ENCODE peak calls at places on chromosomes 2 and 18, in eight cellular contexts. V is H7; H is AG08395; S is hepatocyte; T is right lobe of liver; W is CD4-positive, alpha-beta T cell; Z is activated CD4-positive, alpha-beta T cell treated with anti-CD3 and anti-CD28 coated beads, Interleukin-2, amount 10 ng/mL, durations not matched to agents 7 days and 5 days; Y is EL. P is an unnamed sample.

GRCh38 chr2:127482031-127482430 is 44.3 kb downstream of the IWS1 start:
- DNase-seq in W (no peak), V (no peak), Y (no peak), H (no peak), T (no peak), Z (no peak), S (no peak), P (no peak)

GRCh38 chr2:173659522-173659921 is 304.9 kb downstream of the CDCA7 start:
- DNase-seq in T (no peak), Z (no peak), Y (peak; percentile 42), W (no peak), S (no peak), V (no peak), H (no peak), P (no peak)

GRCh38 chr2:36965751-36966369 is 476 bp downstream of the STRN start:
- DNase-seq in W (peak; percentile 15), H (peak; percentile 24), V (peak; percentile 92), Y (peak; percentile 42), T (no peak), S (peak; percentile 73), Z (peak; percentile 48), P (peak; percentile 45)

GRCh38 chr18:43571078-43571689 is 293.9 kb upstream of the SYT4 start:
- DNase-seq in Y (peak; percentile 43), T (no peak), S (peak; percentile 67), W (no peak), Z (peak; percentile 26), H (peak; percentile 58), V (peak; percentile 29), P (peak; percentile 55)

GRCh38 chr2:168145598-168145997 is 101.8 kb downstream of the STK39 start:
- DNase-seq in H (no peak), Y (no peak), W (no peak), S (no peak), T (no peak), Z (no peak), V (no peak), P (no peak)

GRCh38 chr18:22176622-22177495 is 7.5 kb downstream of the GATA6 start:
- DNase-seq in Z (no peak), W (no peak), T (no peak), V (peak; percentile 77), Y (no peak), S (peak; percentile 54), H (no peak), P (no peak)

GRCh38 chr2:171723724-171724683 is 36.7 kb downstream of the DYNC1I2 start:
- DNase-seq in H (no peak), S (no peak), T (no peak), W (no peak), Z (no peak), Y (peak; percentile 11), V (peak; percentile 27), P (no peak)

GRCh38 chr2:207434903-207435302 is 94.9 kb upstream of the CREB1 start:
- DNase-seq in V (no peak), W (no peak), S (no peak), H (no peak), T (no peak), Y (no peak), Z (no peak), P (no peak)

GRCh38 chr2:168015274-168015953 is 232.0 kb downstream of the STK39 start:
- DNase-seq in Z (no peak), V (no peak), T (no peak), S (no peak), H (no peak), W (no peak), Y (no peak), P (no peak)

GRCh38 chr2:21251216-21251971 is 127.6 kb downstream of the TDRD15 start:
- DNase-seq in V (no peak), Z (no peak), H (no peak), W (no peak), S (peak; percentile 22), Y (no peak), T (no peak), P (no peak)

GRCh38 chr18:74148543-74149070 is 284 bp downstream of the TIMM21 start:
- DNase-seq in H (no peak), W (no peak), T (no peak), V (no peak), S (no peak), Z (no peak), Y (no peak), P (no peak)

GRCh38 chr2:25982273-25982967 is at the start of gene KIF3C:
- DNase-seq in S (peak; percentile 81), Y (peak; percentile 66), V (peak; percentile 93), W (peak; percentile 73), H (peak; percentile 76), T (peak; percentile 67), Z (peak; percentile 82), P (peak; percentile 70)

GRCh38 chr2:216692636-216693413 is 2.5 kb downstream of the IGFBP5 start:
- DNase-seq in W (peak; percentile 19), H (peak; percentile 56), V (peak; percentile 91), Y (peak; percentile 77), T (peak; percentile 47), Z (peak; percentile 74), S (peak; percentile 88), P (peak; percentile 86)

GRCh38 chr2:189763908-189764661 is 1.5 kb upstream of the OSGEPL1 start:
- DNase-seq in Y (peak; percentile 22), Z (no peak), H (no peak), W (no peak), V (no peak), T (no peak), S (peak; percentile 8), P (no peak)

GRCh38 chr2:196200557-196200956 is 29.2 kb upstream of the STK17B start:
- DNase-seq in Y (no peak), Z (peak; percentile 56), V (no peak), W (no peak), S (no peak), T (no peak), H (no peak), P (no peak)

GRCh38 chr2:181158453-181158852 is 178.0 kb downstream of the UBE2E3 start:
- DNase-seq in H (no peak), W (no peak), Y (no peak), S (no peak), Z (no peak), T (no peak), V (no peak), P (no peak)

GRCh38 chr2:170972508-170973224 is 43.6 kb downstream of the GORASP2 start:
- DNase-seq in Y (no peak), W (no peak), Z (no peak), H (no peak), S (no peak), V (peak; percentile 63), T (no peak), P (no peak)

GRCh38 chr2:144040834-144041233 is 479.1 kb downstream of the ZEB2 start:
- DNase-seq in S (no peak), W (no peak), Z (no peak), T (no peak), V (no peak), H (no peak), Y (no peak), P (no peak)

GRCh38 chr2:45506756-45507155 is 104.3 kb downstream of the SRBD1 start:
- DNase-seq in V (no peak), H (no peak), Y (no peak), Z (no peak), W (no peak), S (no peak), T (no peak), P (peak; percentile 48)

GRCh38 chr2:142745691-142746090 is 131.8 kb upstream of the KYNU start:
- DNase-seq in V (no peak), H (no peak), Z (no peak), Y (no peak), S (no peak), W (no peak), T (peak; percentile 29), P (no peak)

GRCh38 chr2:219308142-219309093 is 783 bp downstream of the PTPRN start:
- DNase-seq in W (peak; percentile 70), Y (peak; percentile 67), H (peak; percentile 80), V (peak; percentile 94), S (peak; percentile 88), T (peak; percentile 57), Z (peak; percentile 77), P (peak; percentile 70)

GRCh38 chr2:121233486-121234110 is 51.4 kb downstream of the TFCP2L1 start:
- DNase-seq in S (no peak), H (no peak), T (no peak), V (no peak), W (no peak), Z (no peak), Y (no peak), P (no peak)

GRCh38 chr2:61658841-61659780 is 121.0 kb upstream of the XPO1 start:
- DNase-seq in Z (no peak), S (peak; percentile 56), V (peak; percentile 78), H (peak; percentile 57), T (no peak), W (no peak), Y (peak; percentile 49), P (peak; percentile 54)

GRCh38 chr18:75391275-75392115 is 36.0 kb downstream of the SMIM21 start:
- DNase-seq in S (no peak), T (no peak), W (no peak), V (no peak), Z (no peak), H (no peak), Y (no peak), P (no peak)

GRCh38 chr2:127051116-127051779 is 55.7 kb downstream of the BIN1 start:
- DNase-seq in Y (no peak), W (no peak), Z (no peak), S (no peak), T (peak; percentile 22), V (peak; percentile 69), H (no peak), P (no peak)

GRCh38 chr2:156908825-156909224 is 348.7 kb upstream of the GALNT5 start:
- DNase-seq in S (no peak), T (no peak), W (no peak), V (no peak), Z (no peak), H (peak; percentile 55), Y (peak; percentile 73), P (no peak)

GRCh38 chr2:105744909-105745853 is at the start of gene NCK2:
- DNase-seq in W (no peak), T (peak; percentile 45), V (peak; percentile 83), S (peak; percentile 59), H (peak; percentile 29), Y (peak; percentile 33), Z (peak; percentile 33), P (peak; percentile 31)

GRCh38 chr2:239692348-239692747 is 291.5 kb upstream of the HDAC4 start:
- DNase-seq in T (no peak), Z (no peak), Y (no peak), V (no peak), H (no peak), W (no peak), S (no peak), P (no peak)

GRCh38 chr2:133660511-133660910 is 92.2 kb upstream of the NCKAP5 start:
- DNase-seq in Y (no peak), V (no peak), W (no peak), H (no peak), S (no peak), T (no peak), Z (no peak), P (no peak)